ENCODE peak calls at places on chromosomes 7 and 10, in eight cellular contexts. One of them, this sample, is unnamed.

GRCh38 chr10:91614254-91614624 is 18.6 kb downstream of the PPP1R3C start:
- DNase-seq in breast epithelium: no peak
- DNase-seq in HTR-8/SVneo: peak; percentile 45
- DNase-seq in brain microvascular endothelial cell: peak; percentile 77
- DNase-seq in midbrain: no peak
- DNase-seq in GM12865: no peak
- DNase-seq in stimulated activated CD4-positive, alpha-beta T cell treated with anti-CD3 and anti-CD28 coated beads, Interleukin-1b, Interleukin-23, amount 100 ng/mL, for 1 hour: no peak
- DNase-seq in astrocyte of the cerebellum: peak; percentile 81
- DNase-seq in this sample: no peak

GRCh38 chr10:95755511-95756004 is 405 bp upstream of the ENTPD1 start:
- DNase-seq in breast epithelium: no peak
- DNase-seq in HTR-8/SVneo: no peak
- DNase-seq in brain microvascular endothelial cell: no peak
- DNase-seq in midbrain: peak; percentile 14
- DNase-seq in GM12865: peak; percentile 96
- DNase-seq in stimulated activated CD4-positive, alpha-beta T cell treated with anti-CD3 and anti-CD28 coated beads, Interleukin-1b, Interleukin-23, amount 100 ng/mL, for 1 hour: no peak
- DNase-seq in astrocyte of the cerebellum: no peak
- DNase-seq in this sample: no peak

GRCh38 chr7:975702-976473 is 539 bp upstream of the COX19 start:
- DNase-seq in breast epithelium: no peak
- DNase-seq in HTR-8/SVneo: no peak
- DNase-seq in brain microvascular endothelial cell: no peak
- DNase-seq in midbrain: no peak
- DNase-seq in GM12865: no peak
- DNase-seq in stimulated activated CD4-positive, alpha-beta T cell treated with anti-CD3 and anti-CD28 coated beads, Interleukin-1b, Interleukin-23, amount 100 ng/mL, for 1 hour: no peak
- DNase-seq in astrocyte of the cerebellum: no peak
- DNase-seq in this sample: no peak

GRCh38 chr10:11017575-11018425 is at the start of gene CELF2:
- DNase-seq in breast epithelium: peak; percentile 23
- DNase-seq in HTR-8/SVneo: peak; percentile 10
- DNase-seq in brain microvascular endothelial cell: no peak
- DNase-seq in midbrain: peak; percentile 40
- DNase-seq in GM12865: peak; percentile 88
- DNase-seq in stimulated activated CD4-positive, alpha-beta T cell treated with anti-CD3 and anti-CD28 coated beads, Interleukin-1b, Interleukin-23, amount 100 ng/mL, for 1 hour: peak; percentile 24
- DNase-seq in astrocyte of the cerebellum: no peak
- DNase-seq in this sample: no peak

GRCh38 chr7:140327261-140327661 is 71.1 kb downstream of the SLC37A3 start:
- DNase-seq in breast epithelium: no peak
- DNase-seq in HTR-8/SVneo: no peak
- DNase-seq in brain microvascular endothelial cell: no peak
- DNase-seq in midbrain: no peak
- DNase-seq in GM12865: no peak
- DNase-seq in stimulated activated CD4-positive, alpha-beta T cell treated with anti-CD3 and anti-CD28 coated beads, Interleukin-1b, Interleukin-23, amount 100 ng/mL, for 1 hour: no peak
- DNase-seq in astrocyte of the cerebellum: no peak
- DNase-seq in this sample: no peak

GRCh38 chr7:136183981-136184380 is 206.8 kb upstream of the MTPN start:
- DNase-seq in breast epithelium: no peak
- DNase-seq in HTR-8/SVneo: no peak
- DNase-seq in brain microvascular endothelial cell: no peak
- DNase-seq in midbrain: no peak
- DNase-seq in GM12865: no peak
- DNase-seq in stimulated activated CD4-positive, alpha-beta T cell treated with anti-CD3 and anti-CD28 coated beads, Interleukin-1b, Interleukin-23, amount 100 ng/mL, for 1 hour: no peak
- DNase-seq in astrocyte of the cerebellum: no peak
- DNase-seq in this sample: no peak

GRCh38 chr10:5538446-5538845 is 13.7 kb downstream of the CALML3 start:
- DNase-seq in breast epithelium: peak; percentile 64
- DNase-seq in HTR-8/SVneo: peak; percentile 23
- DNase-seq in brain microvascular endothelial cell: no peak
- DNase-seq in midbrain: no peak
- DNase-seq in GM12865: no peak
- DNase-seq in stimulated activated CD4-positive, alpha-beta T cell treated with anti-CD3 and anti-CD28 coated beads, Interleukin-1b, Interleukin-23, amount 100 ng/mL, for 1 hour: no peak
- DNase-seq in astrocyte of the cerebellum: peak; percentile 49
- DNase-seq in this sample: no peak

GRCh38 chr7:23167691-23168090 is 14.2 kb upstream of the NUP42 start:
- DNase-seq in breast epithelium: no peak
- DNase-seq in HTR-8/SVneo: no peak
- DNase-seq in brain microvascular endothelial cell: no peak
- DNase-seq in midbrain: no peak
- DNase-seq in GM12865: no peak
- DNase-seq in stimulated activated CD4-positive, alpha-beta T cell treated with anti-CD3 and anti-CD28 coated beads, Interleukin-1b, Interleukin-23, amount 100 ng/mL, for 1 hour: no peak
- DNase-seq in astrocyte of the cerebellum: no peak
- DNase-seq in this sample: no peak

GRCh38 chr10:104329754-104330153 is 8.5 kb downstream of the ITPRIP start:
- DNase-seq in breast epithelium: no peak
- DNase-seq in HTR-8/SVneo: no peak
- DNase-seq in brain microvascular endothelial cell: peak; percentile 79
- DNase-seq in midbrain: no peak
- DNase-seq in GM12865: no peak
- DNase-seq in stimulated activated CD4-positive, alpha-beta T cell treated with anti-CD3 and anti-CD28 coated beads, Interleukin-1b, Interleukin-23, amount 100 ng/mL, for 1 hour: no peak
- DNase-seq in astrocyte of the cerebellum: no peak
- DNase-seq in this sample: no peak

GRCh38 chr7:4641667-4642467 is 40.2 kb upstream of the FOXK1 start:
- DNase-seq in breast epithelium: peak; percentile 90
- DNase-seq in HTR-8/SVneo: peak; percentile 97
- DNase-seq in brain microvascular endothelial cell: peak; percentile 86
- DNase-seq in midbrain: peak; percentile 90
- DNase-seq in GM12865: peak; percentile 97
- DNase-seq in stimulated activated CD4-positive, alpha-beta T cell treated with anti-CD3 and anti-CD28 coated beads, Interleukin-1b, Interleukin-23, amount 100 ng/mL, for 1 hour: peak; percentile 94
- DNase-seq in astrocyte of the cerebellum: peak; percentile 77
- DNase-seq in this sample: peak; percentile 49

GRCh38 chr7:37970211-37970610 is 49.8 kb downstream of the EPDR1 start:
- DNase-seq in breast epithelium: no peak
- DNase-seq in HTR-8/SVneo: no peak
- DNase-seq in brain microvascular endothelial cell: no peak
- DNase-seq in midbrain: no peak
- DNase-seq in GM12865: no peak
- DNase-seq in stimulated activated CD4-positive, alpha-beta T cell treated with anti-CD3 and anti-CD28 coated beads, Interleukin-1b, Interleukin-23, amount 100 ng/mL, for 1 hour: no peak
- DNase-seq in astrocyte of the cerebellum: no peak
- DNase-seq in this sample: no peak

GRCh38 chr7:100670074-100670473 is 3.5 kb upstream of the GNB2 start:
- DNase-seq in breast epithelium: no peak
- DNase-seq in HTR-8/SVneo: no peak
- DNase-seq in brain microvascular endothelial cell: no peak
- DNase-seq in midbrain: no peak
- DNase-seq in GM12865: no peak
- DNase-seq in stimulated activated CD4-positive, alpha-beta T cell treated with anti-CD3 and anti-CD28 coated beads, Interleukin-1b, Interleukin-23, amount 100 ng/mL, for 1 hour: no peak
- DNase-seq in astrocyte of the cerebellum: no peak
- DNase-seq in this sample: no peak